ENCODE peak calls at places on chromosome 5, in six cellular contexts. R is heart left ventricle, O is HepG2, Q is prostate gland, U is uterus, I is A549. Y is an unnamed sample. For H3K4me1, the result is how much of the 10 kb centered on the place peaks cover.

GRCh38 chr5:97165726-97166125 is 17.3 kb downstream of the RIOK2 start:
- DNase-seq in R (no peak), O (peak), Q (no peak), U (no peak), I (peak), Y (no peak)

GRCh38 chr5:95178046-95178651 is 106.7 kb downstream of the MCTP1 start:
- DNase-seq in R (no peak), O (peak), Q (no peak), U (no peak), I (peak), Y (no peak)

GRCh38 chr5:77960305-77960704 is 184.2 kb upstream of the TBCA start:
- DNase-seq in R (no peak), O (no peak), Q (no peak), U (no peak), I (no peak), Y (no peak)

GRCh38 chr5:114909424-114909823 is 260.3 kb downstream of the TRIM36 start:
- DNase-seq in R (no peak), O (no peak), Q (no peak), U (no peak), I (no peak), Y (no peak)

GRCh38 chr5:14268236-14268701 is 125.1 kb downstream of the TRIO start:
- DNase-seq in R (no peak), O (peak), Q (no peak), U (no peak), I (peak), Y (no peak)

GRCh38 chr5:122756263-122756911 is 18.5 kb upstream of the SNX2 start:
- DNase-seq in R (no peak), O (no peak), Q (no peak), U (no peak), I (no peak), Y (no peak)

GRCh38 chr5:112070022-112070421 is 313.0 kb upstream of the NREP start:
- DNase-seq in R (no peak), O (no peak), Q (no peak), U (no peak), I (no peak), Y (no peak)

GRCh38 chr5:5932824-5933223 is 445.5 kb downstream of the MED10 start:
- DNase-seq in R (no peak), O (no peak), Q (no peak), U (no peak), I (no peak), Y (no peak)

GRCh38 chr5:55540024-55540423 is 5.3 kb upstream of the PLPP1 start:
- DNase-seq in R (no peak), O (no peak), Q (no peak), U (no peak), I (no peak), Y (no peak)

GRCh38 chr5:149030392-149030791 is 32.5 kb downstream of the SH3TC2 start:
- DNase-seq in R (no peak), O (no peak), Q (no peak), U (no peak), I (no peak), Y (no peak)

GRCh38 chr5:65986050-65986451 is 59.7 kb downstream of the ERBIN start:
- DNase-seq in R (no peak), O (no peak), Q (no peak), U (no peak), I (no peak), Y (no peak)

DNA sequence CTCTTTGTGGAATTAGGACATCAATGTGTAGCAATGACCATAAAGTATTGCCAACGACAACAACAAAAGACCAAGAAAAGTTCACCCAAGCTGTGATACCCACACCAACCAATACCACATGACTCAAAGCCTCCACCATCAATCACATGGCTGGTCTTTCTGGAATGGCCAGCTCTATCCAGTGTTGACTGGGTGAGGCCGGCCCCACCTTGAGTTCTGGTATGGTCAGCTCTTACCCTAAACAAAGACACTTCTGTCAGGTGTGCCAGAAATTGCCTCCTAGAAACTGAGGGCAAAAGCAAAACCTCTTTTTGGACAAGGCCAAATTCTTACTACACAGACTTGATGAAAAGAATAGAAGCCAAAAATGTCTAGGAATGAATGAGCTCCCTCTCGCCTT is 331.5 kb downstream of the ZNF608 start:
- DNase-seq in R (no peak), O (no peak), Q (no peak), U (no peak), I (no peak), Y (no peak)
- H3K4me1 ChIP-seq in R (under half), O (under half), Q (under half), U (under half), I (under half), Y (under half)

GRCh38 chr5:171705036-171705435 is 80.6 kb upstream of the SMIM23 start:
- DNase-seq in R (no peak), O (no peak), Q (no peak), U (no peak), I (no peak), Y (no peak)

GRCh38 chr5:171706736-171707440 is 78.7 kb upstream of the SMIM23 start:
- DNase-seq in R (no peak), O (no peak), Q (no peak), U (no peak), I (no peak), Y (no peak)

GRCh38 chr5:171705830-171706229 is 79.8 kb upstream of the SMIM23 start:
- DNase-seq in R (no peak), O (no peak), Q (no peak), U (no peak), I (no peak), Y (no peak)

GRCh38 chr5:171709930-171710329 is 75.7 kb upstream of the SMIM23 start:
- DNase-seq in R (no peak), O (no peak), Q (no peak), U (no peak), I (no peak), Y (no peak)

GRCh38 chr5:171707441-171707790 is 78.2 kb upstream of the SMIM23 start:
- DNase-seq in R (no peak), O (no peak), Q (no peak), U (no peak), I (no peak), Y (no peak)
- TF ChIP-seq POLR2A in R (no peak), O (no peak), Q (no peak), U (no peak), I (no peak), Y (no peak)

GRCh38 chr5:137733922-137734695 is 1.8 kb downstream of the KLHL3 start:
- DNase-seq in R (no peak), O (no peak), Q (no peak), U (no peak), I (no peak), Y (no peak)
- H3K4me1 ChIP-seq in R (half or more), O (under half), Q (under half), U (under half), I (under half), Y (under half)

GRCh38 chr5:107673368-107674136 is 2.8 kb upstream of the EFNA5 start:
- DNase-seq in R (peak), O (peak), Q (peak), U (peak), I (peak), Y (peak)
- TF ChIP-seq POLR2A in R (no peak), O (no peak), Q (no peak), U (no peak), I (no peak), Y (no peak)

GRCh38 chr5:74684900-74685851 is at the start of gene HEXB:
- DNase-seq in R (peak), O (peak), Q (peak), U (peak), I (peak), Y (peak)
- H3K4me1 ChIP-seq in R (under half), O (under half), Q (under half), U (under half), I (under half), Y (under half)

GRCh38 chr5:174159327-174160247 is 114.1 kb downstream of the NSG2 start:
- DNase-seq in R (no peak), O (no peak), Q (no peak), U (no peak), I (peak), Y (no peak)
- TF ChIP-seq POLR2A in R (no peak), O (no peak), Q (no peak), U (no peak), I (no peak), Y (no peak)

GRCh38 chr5:178488696-178489095 is 101.5 kb downstream of the COL23A1 start:
- DNase-seq in R (no peak), O (no peak), Q (no peak), U (no peak), I (no peak), Y (no peak)

GRCh38 chr5:178489281-178489976 is 100.8 kb downstream of the COL23A1 start:
- DNase-seq in R (no peak), O (no peak), Q (peak), U (no peak), I (no peak), Y (no peak)

GRCh38 chr5:178490935-178491632 is 99.1 kb downstream of the COL23A1 start:
- DNase-seq in R (no peak), O (no peak), Q (no peak), U (no peak), I (no peak), Y (no peak)

GRCh38 chr5:178486305-178486704 is 103.9 kb downstream of the COL23A1 start:
- DNase-seq in R (no peak), O (no peak), Q (no peak), U (no peak), I (no peak), Y (no peak)

DNA sequence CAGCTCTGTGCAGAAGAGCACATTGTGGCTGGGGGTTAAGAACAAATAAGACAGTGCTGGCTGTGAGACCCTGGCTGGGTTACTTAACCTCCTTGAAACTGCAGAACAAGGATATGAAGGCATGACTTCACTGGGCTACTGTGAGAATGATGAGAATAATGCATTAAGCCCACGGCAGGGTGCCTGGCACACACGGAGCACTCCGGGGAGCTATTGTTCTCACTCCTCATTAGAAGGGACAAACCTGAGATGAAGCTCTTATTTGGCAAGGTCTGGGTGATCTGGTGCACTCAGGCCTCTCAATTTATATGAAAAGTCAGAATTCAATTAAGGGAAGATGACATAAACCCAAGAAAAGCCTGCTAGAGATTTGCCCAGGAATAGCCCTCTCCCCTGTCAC is 102.3 kb downstream of the COL23A1 start:
- DNase-seq in R (no peak), O (no peak), Q (no peak), U (no peak), I (no peak), Y (no peak)
- H3K4me1 ChIP-seq in R (under half), O (under half), Q (under half), U (under half), I (under half), Y (under half)